ENCODE peak calls at places on chromosome 18, in six cellular contexts. S is fibroblast of pulmonary artery, V is Caco-2, L is brain microvascular endothelial cell, F is BJ, P is cardiac muscle cell. D is an unnamed sample.

GRCh38 chr18:39455300-39455699 is 1889.7 kb upstream of the CELF4 start:
- DNase-seq in P (peak), S (peak), L (peak), V (no peak), F (no peak), D (no peak)

GRCh38 chr18:40012931-40013609 is 1942.0 kb upstream of the PIK3C3 start:
- DNase-seq in P (no peak), V (no peak), F (no peak), L (no peak), S (peak), D (peak)

GRCh38 chr18:46373131-46373530 is 268.9 kb downstream of the HAUS1 start:
- DNase-seq in P (no peak), V (no peak), F (no peak), S (no peak), L (no peak), D (no peak)

GRCh38 chr18:73891572-73892421 is 255.8 kb downstream of the FBXO15 start:
- DNase-seq in L (no peak), F (no peak), P (no peak), S (no peak), V (no peak), D (no peak)

GRCh38 chr18:68769423-68769822 is 28.5 kb upstream of the CCDC102B start:
- DNase-seq in L (no peak), V (no peak), P (peak), F (no peak), S (peak), D (no peak)

GRCh38 chr18:31274915-31275314 is 43.0 kb upstream of the DSG1 start:
- DNase-seq in S (peak), F (no peak), L (peak), P (peak), V (no peak), D (peak)

GRCh38 chr18:24427484-24427883 is 1.0 kb downstream of the IMPACT start:
- DNase-seq in P (peak), V (peak), L (peak), F (no peak), S (peak), D (no peak)

GRCh38 chr18:76405280-76405679 is 89.8 kb downstream of the ZNF516 start:
- DNase-seq in V (no peak), P (no peak), F (no peak), S (no peak), L (no peak), D (no peak)

GRCh38 chr18:7459851-7460774 is 107.0 kb upstream of the PTPRM start:
- DNase-seq in F (no peak), L (no peak), V (peak), S (no peak), P (peak), D (no peak)

GRCh38 chr18:45245036-45245638 is 370.1 kb upstream of the SLC14A2 start:
- DNase-seq in S (no peak), V (no peak), F (no peak), P (no peak), L (no peak), D (no peak)

GRCh38 chr18:74397572-74397971 is 59.5 kb downstream of the DIPK1C start:
- DNase-seq in L (no peak), V (peak), F (no peak), S (no peak), P (no peak), D (no peak)

GRCh38 chr18:49944681-49945080 is 131.3 kb upstream of the ACAA2 start:
- DNase-seq in F (no peak), S (peak), V (peak), P (peak), L (no peak), D (no peak)

GRCh38 chr18:27184115-27185024 is 738 bp downstream of the CHST9 start:
- DNase-seq in S (no peak), P (no peak), L (no peak), F (no peak), V (no peak), D (no peak)

GRCh38 chr18:42258301-42258965 is 303.4 kb downstream of the PIK3C3 start:
- DNase-seq in F (no peak), P (no peak), V (no peak), S (no peak), L (no peak), D (no peak)

GRCh38 chr18:3119401-3120323 is 100.1 kb downstream of the MYOM1 start:
- DNase-seq in F (no peak), P (no peak), L (no peak), V (no peak), S (no peak), D (no peak)

GRCh38 chr18:55069497-55069896 is 110.2 kb upstream of the CCDC68 start:
- DNase-seq in L (no peak), F (no peak), P (no peak), S (no peak), V (no peak), D (no peak)

GRCh38 chr18:35042389-35043066 is 1.3 kb downstream of the MAPRE2 start:
- DNase-seq in S (no peak), F (no peak), L (no peak), P (peak), V (no peak), D (no peak)

GRCh38 chr18:78129260-78129659 is 850.4 kb upstream of the SALL3 start:
- DNase-seq in F (no peak), S (no peak), P (no peak), V (no peak), L (no peak), D (no peak)

GRCh38 chr18:7624697-7625096 is 57.6 kb downstream of the PTPRM start:
- DNase-seq in F (no peak), V (no peak), P (no peak), S (no peak), L (no peak), D (no peak)

GRCh38 chr18:69916412-69916811 is 31.3 kb downstream of the CD226 start:
- DNase-seq in F (no peak), V (no peak), L (no peak), P (no peak), S (no peak), D (no peak)

GRCh38 chr18:3923750-3924149 is 473.8 kb downstream of the TGIF1 start:
- DNase-seq in F (peak), L (peak), V (no peak), S (peak), P (peak), D (no peak)

GRCh38 chr18:34977787-34978532 is 63.3 kb upstream of the MAPRE2 start:
- DNase-seq in F (no peak), P (no peak), S (no peak), L (peak), V (peak), D (no peak)

GRCh38 chr18:46407471-46408166 is 249.4 kb downstream of the LOXHD1 start:
- DNase-seq in P (peak), V (no peak), L (peak), F (no peak), S (no peak), D (peak)

GRCh38 chr18:3511980-3512379 is 62.0 kb downstream of the TGIF1 start:
- DNase-seq in F (peak), L (peak), S (peak), P (peak), V (no peak), D (peak)

GRCh38 chr18:31648966-31649429 is 35.4 kb downstream of the B4GALT6 start:
- DNase-seq in S (peak), F (peak), P (peak), V (peak), L (peak), D (no peak)

DNA sequence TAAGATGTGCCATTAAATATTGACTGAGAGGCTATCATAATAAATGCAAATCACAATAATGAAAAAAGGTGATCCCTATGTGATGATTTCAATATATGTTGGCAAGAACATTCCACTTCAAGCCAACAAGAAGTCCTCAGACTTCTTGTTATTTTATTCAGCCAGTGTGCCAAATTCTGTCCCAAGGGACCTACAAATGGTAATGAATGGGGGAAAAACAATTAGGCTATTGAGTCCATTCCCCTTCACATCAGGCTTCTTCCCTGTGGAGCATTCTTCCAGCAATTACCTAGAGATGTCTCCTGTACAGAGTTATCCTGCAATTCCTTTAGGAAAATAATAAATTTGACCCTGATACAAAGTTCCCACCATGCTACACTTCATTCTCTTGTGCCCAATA is 144.4 kb downstream of the PIEZO2 start:
- DNase-seq in V (no peak), S (peak), L (no peak), P (peak), F (no peak), D (no peak)
- TF ChIP-seq CTCF in V (no peak), S (no peak), L (no peak), P (no peak), F (no peak), D (no peak)

DNA sequence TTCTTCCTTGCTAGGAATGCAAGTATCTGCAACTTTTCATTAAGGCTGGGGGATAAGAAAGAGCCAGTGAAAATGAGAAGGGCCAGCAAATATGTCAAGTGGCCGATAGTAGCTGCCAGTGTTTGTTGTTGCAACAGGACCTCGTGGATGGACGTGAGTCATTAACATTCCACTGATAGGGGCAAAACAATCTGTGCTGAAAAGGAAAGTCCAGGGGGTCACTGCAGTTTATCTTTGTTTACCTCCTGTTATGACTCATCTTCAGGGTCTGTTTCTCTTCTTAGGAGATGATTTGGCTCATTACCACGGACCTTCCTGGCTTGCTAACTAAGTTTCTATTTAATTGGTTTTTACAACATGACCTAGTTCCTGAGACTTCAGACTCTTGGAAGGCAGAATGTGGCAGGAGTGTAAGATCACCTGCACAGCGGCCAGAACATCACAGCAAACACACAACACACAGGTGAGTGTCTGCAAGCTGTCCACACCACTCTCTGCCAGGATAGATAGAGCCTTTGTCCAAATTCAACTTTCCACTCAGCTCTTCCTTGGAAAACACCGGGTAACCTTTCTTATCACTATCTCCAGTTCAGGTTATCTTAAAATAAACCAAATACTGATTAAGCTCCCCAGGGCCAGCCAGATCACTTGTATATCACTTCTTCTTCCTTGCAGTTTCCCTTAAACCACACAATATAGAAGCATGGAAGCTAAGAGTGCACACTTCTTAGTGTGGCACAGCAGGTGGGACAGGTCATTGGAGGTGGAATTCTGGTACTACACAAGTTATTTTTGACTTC is 157.5 kb upstream of the LMAN1 start:
- DNase-seq in L (peak), S (peak), P (peak), V (peak), F (no peak), D (no peak)
- H3K4me3 ChIP-seq in L (no peak), S (no peak), P (no peak), V (no peak), F (no peak), D (no peak)

GRCh38 chr18:63480476-63480875 is 3.7 kb downstream of the SERPINB5 start:
- DNase-seq in S (no peak), F (no peak), L (no peak), P (no peak), V (no peak), D (no peak)
- TF ChIP-seq CTCF in S (no peak), F (no peak), L (no peak), P (no peak), V (no peak), D (no peak)

GRCh38 chr18:63982361-63982760 is 12.5 kb downstream of the SERPINB8 start:
- DNase-seq in P (no peak), L (no peak), V (no peak), S (no peak), F (no peak), D (no peak)
- H3K4me3 ChIP-seq in P (no peak), L (no peak), V (no peak), S (no peak), F (no peak), D (no peak)

GRCh38 chr18:63741769-63742168 is 33.4 kb upstream of the SERPINB7 start:
- DNase-seq in P (peak), S (peak), F (no peak), V (no peak), L (peak), D (no peak)
- TF ChIP-seq CTCF in P (peak), S (peak), F (peak), V (peak), L (peak), D (peak)

GRCh38 chr18:9140381-9140780 is 3.8 kb downstream of the ANKRD12 start:
- DNase-seq in V (no peak), P (no peak), F (no peak), L (no peak), S (no peak), D (no peak)
- H3K4me3 ChIP-seq in V (no peak), P (no peak), F (no peak), L (no peak), S (no peak), D (no peak)

DNA sequence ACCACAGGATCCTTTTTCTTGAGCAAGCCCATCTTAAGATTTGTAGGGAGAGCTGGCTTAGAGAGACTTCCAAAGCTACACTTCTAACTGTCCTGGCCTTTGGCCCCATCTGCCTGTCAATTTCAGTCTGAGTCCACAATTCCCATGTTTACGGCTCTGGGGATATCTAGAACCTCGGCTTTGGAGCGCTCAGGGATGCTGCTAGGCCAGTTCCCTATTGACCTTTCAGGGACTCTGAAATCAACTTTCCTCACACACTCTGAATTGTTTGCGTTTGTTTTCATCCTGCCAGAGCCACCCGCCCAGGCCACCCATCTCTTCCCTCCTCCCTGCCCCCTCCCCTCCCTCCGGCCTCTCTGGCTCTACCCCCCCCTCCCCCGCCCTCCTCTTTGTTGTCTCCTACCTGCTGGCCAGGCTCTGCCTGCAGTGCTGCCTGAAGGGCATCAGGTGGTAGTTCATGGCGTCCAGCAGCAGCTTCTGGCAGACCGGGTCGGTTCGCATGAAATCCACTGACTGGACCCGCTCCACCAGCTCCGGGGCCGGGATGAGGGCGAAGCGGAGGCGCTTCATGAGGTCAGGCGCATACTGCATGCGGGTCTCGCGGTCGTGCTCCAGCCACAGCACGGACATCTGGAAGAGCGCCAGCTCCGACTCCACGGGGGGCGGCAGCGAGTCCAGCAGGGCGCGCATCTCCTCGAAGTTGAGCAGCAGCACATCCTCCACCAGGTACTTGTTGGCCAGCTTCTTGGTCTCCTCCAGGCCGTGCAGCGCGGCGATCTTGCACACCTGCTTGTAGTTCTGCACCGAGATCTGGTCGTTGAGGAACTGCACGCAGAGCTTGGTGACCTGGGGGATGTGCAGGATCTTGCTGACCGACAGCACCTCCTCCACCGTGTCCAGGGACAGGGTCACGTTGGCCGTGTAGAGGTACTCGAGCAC is 3.3 kb downstream of the KLHL14 start:
- DNase-seq in L (no peak), P (no peak), V (no peak), F (no peak), S (no peak), D (no peak)
- TF ChIP-seq CTCF in L (no peak), P (no peak), V (no peak), F (no peak), S (no peak), D (no peak)

GRCh38 chr18:23135679-23136325 is 517 bp downstream of the CABLES1 start:
- DNase-seq in P (peak), F (no peak), V (peak), L (no peak), S (peak), D (no peak)

GRCh38 chr18:23134780-23135678 is at the start of gene CABLES1:
- DNase-seq in F (no peak), S (peak), L (peak), P (peak), V (peak), D (no peak)

GRCh38 chr18:23136326-23137092 is 1.2 kb downstream of the CABLES1 start:
- DNase-seq in P (peak), S (peak), F (no peak), V (peak), L (no peak), D (no peak)

GRCh38 chr18:23131693-23132319 is 3.5 kb upstream of the CABLES1 start:
- DNase-seq in S (peak), F (peak), L (peak), P (peak), V (peak), D (peak)

GRCh38 chr18:23133860-23134779 is 1.2 kb upstream of the CABLES1 start:
- DNase-seq in L (no peak), V (peak), F (no peak), P (no peak), S (no peak), D (no peak)
- H3K4me3 ChIP-seq in L (peak), V (peak), F (no peak), P (peak), S (peak), D (peak)

GRCh38 chr18:1663879-1664705 is 759.4 kb downstream of the ADCYAP1 start:
- DNase-seq in S (peak), F (no peak), L (peak), V (peak), P (peak), D (no peak)
- TF ChIP-seq CTCF in S (peak), F (peak), L (peak), V (peak), P (peak), D (peak)

GRCh38 chr18:22171263-22171838 is 2.0 kb downstream of the GATA6 start:
- DNase-seq in S (peak), L (no peak), F (no peak), P (no peak), V (no peak), D (no peak)
- H3K4me3 ChIP-seq in S (peak), L (peak), F (peak), P (peak), V (peak), D (peak)

D was measured in astrocyte of the cerebellum.